ENCODE peak calls at places on chromosomes 7 and 10, in eight cellular contexts. V is NCI-H2029; C is astrocyte; Q is left colon; S is HCEC 1CT; A is transverse colon; W is effector CD4-positive, alpha-beta T cell; J is amniotic stem cell. M is an unnamed sample.

GRCh38 chr10:66941491-66941890 is 15.7 kb downstream of the LRRTM3 start:
- DNase-seq in A (no peak), J (no peak), W (no peak), V (no peak), S (no peak), C (no peak), Q (no peak), M (no peak)

GRCh38 chr10:71632200-71632820 is 87.3 kb downstream of the C10orf105 start:
- DNase-seq in A (no peak), V (no peak), J (no peak), Q (no peak), S (no peak), C (no peak), W (no peak), M (no peak)

GRCh38 chr10:122503886-122504285 is 42.5 kb downstream of the HTRA1 start:
- DNase-seq in Q (no peak), V (no peak), J (no peak), C (no peak), W (no peak), S (no peak), A (no peak), M (no peak)

GRCh38 chr10:133258066-133258817 is 18.4 kb downstream of the ADAM8 start:
- DNase-seq in Q (peak; percentile 64), S (no peak), C (no peak), J (no peak), V (peak; percentile 15), W (no peak), A (peak; percentile 67), M (no peak)

GRCh38 chr10:131193923-131194322 is 117.6 kb downstream of the TCERG1L start:
- DNase-seq in W (no peak), J (no peak), S (no peak), A (no peak), Q (no peak), C (no peak), V (no peak), M (no peak)

GRCh38 chr10:62422068-62422590 is 48.0 kb downstream of the ZNF365 start:
- DNase-seq in C (peak; percentile 92), J (peak; percentile 16), Q (no peak), V (no peak), A (no peak), S (peak; percentile 91), W (no peak), M (peak; percentile 58)

GRCh38 chr10:123883921-123884320 is 7.7 kb downstream of the CPXM2 start:
- DNase-seq in C (no peak), W (no peak), S (no peak), Q (no peak), V (no peak), J (no peak), A (no peak), M (no peak)

GRCh38 chr7:104231054-104232046 is 23.5 kb upstream of the ORC5 start:
- DNase-seq in Q (peak; percentile 34), C (peak; percentile 31), S (peak; percentile 61), V (peak; percentile 54), A (peak; percentile 30), J (peak; percentile 35), W (peak; percentile 24), M (no peak)

GRCh38 chr7:73968511-73968910 is 59.5 kb upstream of the ELN start:
- DNase-seq in W (no peak), S (no peak), A (no peak), V (no peak), J (no peak), C (no peak), Q (no peak), M (no peak)

GRCh38 chr10:122078965-122079401 is 90.0 kb downstream of the TACC2 start:
- DNase-seq in A (no peak), V (no peak), S (no peak), J (no peak), C (no peak), Q (no peak), W (no peak), M (no peak)

GRCh38 chr10:42998481-42999384 is 78.1 kb upstream of the RET start:
- DNase-seq in Q (no peak), J (no peak), S (no peak), C (no peak), W (no peak), A (no peak), V (no peak), M (no peak)

GRCh38 chr10:13102002-13102794 is 2.2 kb downstream of the OPTN start:
- DNase-seq in V (no peak), W (no peak), C (no peak), Q (no peak), A (no peak), S (peak; percentile 9), J (no peak), M (no peak)

GRCh38 chr7:24842449-24843241 is 85.4 kb upstream of the GSDME start:
- DNase-seq in S (peak; percentile 21), J (no peak), A (no peak), W (no peak), Q (no peak), C (no peak), V (peak; percentile 14), M (no peak)

GRCh38 chr7:129925416-129926002 is 27.3 kb downstream of the UBE2H start:
- DNase-seq in A (no peak), W (no peak), C (peak; percentile 90), V (no peak), Q (no peak), J (no peak), S (no peak), M (peak; percentile 41)

GRCh38 chr10:33248638-33249037 is 85.8 kb downstream of the NRP1 start:
- DNase-seq in A (no peak), J (no peak), C (peak; percentile 96), Q (no peak), V (no peak), W (no peak), S (peak; percentile 93), M (peak; percentile 92)

GRCh38 chr10:119349341-119349740 is 142.0 kb downstream of the GRK5 start:
- DNase-seq in W (no peak), V (no peak), Q (no peak), S (no peak), J (no peak), A (no peak), C (no peak), M (no peak)

M was measured in non-pigmented ciliary epithelial cell.